ENCODE peak calls at places on chromosomes 6 and 20, in five cellular contexts. O is thoracic aorta, I is stomach, J is HCT116, M is tibial artery. B is an unnamed sample. For H3K4me1, the result is how much of the 10 kb centered on the place peaks cover.

GRCh38 chr20:6714202-6714800 is 53.2 kb upstream of the BMP2 start:
- DNase-seq in O (no peak), I (peak), J (no peak), M (no peak), B (no peak)

GRCh38 chr6:6918216-6918983 is 189.4 kb upstream of the RREB1 start:
- DNase-seq in O (no peak), I (no peak), J (peak), M (no peak), B (no peak)

GRCh38 chr6:77019081-77019480 is 444.2 kb downstream of the HTR1B start:
- DNase-seq in O (no peak), I (no peak), J (no peak), M (no peak), B (no peak)

GRCh38 chr6:63904844-63905243 is 269.2 kb downstream of the PHF3 start:
- DNase-seq in O (no peak), I (no peak), J (no peak), M (no peak), B (no peak)

GRCh38 chr20:24102749-24103148 is 114.2 kb upstream of the GGTLC1 start:
- DNase-seq in O (no peak), I (no peak), J (no peak), M (no peak), B (no peak)

GRCh38 chr6:28856617-28857000 is 67.2 kb downstream of the TRIM27 start:
- DNase-seq in O (no peak), I (no peak), J (no peak), M (no peak), B (no peak)

GRCh38 chr6:73722318-73723060 is 26.5 kb downstream of the CD109 start:
- DNase-seq in O (no peak), I (no peak), J (no peak), M (no peak), B (no peak)

GRCh38 chr20:50717974-50718761 is 13.2 kb upstream of the PARD6B start:
- DNase-seq in O (no peak), I (no peak), J (no peak), M (peak), B (no peak)

GRCh38 chr20:35240914-35241293 is 14.4 kb downstream of the MMP24 start:
- DNase-seq in O (no peak), I (no peak), J (no peak), M (no peak), B (no peak)

GRCh38 chr20:2451422-2451821 is 19.2 kb downstream of the SNRPB start:
- DNase-seq in O (no peak), I (no peak), J (no peak), M (no peak), B (no peak)

GRCh38 chr6:118761643-118762042 is 110.3 kb upstream of the CEP85L start:
- DNase-seq in O (no peak), I (no peak), J (no peak), M (no peak), B (no peak)

GRCh38 chr6:32148722-32149576 is 2.8 kb downstream of the PRRT1 start:
- DNase-seq in O (no peak), I (peak), J (no peak), M (no peak), B (peak)

GRCh38 chr6:30480536-30481156 is 8.7 kb upstream of the HLA-E start:
- DNase-seq in O (no peak), I (no peak), J (no peak), M (no peak), B (no peak)

GRCh38 chr20:18313410-18313809 is 25.1 kb downstream of the ZNF133 start:
- DNase-seq in O (no peak), I (no peak), J (no peak), M (no peak), B (no peak)

DNA sequence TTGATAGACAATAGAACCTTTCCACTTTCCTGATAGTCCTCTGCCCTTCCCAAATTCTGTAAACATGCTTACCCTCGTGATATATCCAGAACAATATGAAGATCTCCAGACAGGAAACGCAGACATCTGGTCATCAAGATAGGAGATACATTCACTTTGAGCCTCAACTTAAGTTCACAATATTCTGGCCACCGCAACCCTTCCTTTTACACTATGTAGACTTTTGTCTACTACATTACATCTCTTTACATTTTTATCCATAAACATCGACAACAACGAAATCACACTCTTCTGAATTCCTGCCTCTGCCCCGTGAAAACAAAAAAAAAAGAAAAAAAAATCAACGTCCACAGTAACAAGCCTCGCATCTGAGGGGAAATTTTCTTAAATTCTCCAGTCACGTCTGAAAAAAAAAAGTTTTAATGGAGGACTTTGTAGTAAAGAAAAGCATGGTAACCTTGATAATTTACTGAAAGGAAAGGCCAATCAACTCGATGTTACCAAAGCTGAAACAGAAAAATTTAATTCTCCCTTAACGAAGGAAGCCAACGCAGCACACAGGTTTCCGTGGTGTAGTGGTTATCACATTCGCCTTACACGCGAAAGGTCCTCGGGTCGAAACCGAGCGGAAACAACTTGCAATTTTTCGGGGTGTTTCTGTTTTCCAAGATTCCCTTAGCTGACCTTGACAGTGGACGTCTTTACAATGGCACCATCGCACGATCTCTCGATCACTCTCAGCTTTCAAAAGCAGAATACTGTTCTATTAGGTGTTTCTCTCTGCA is 21.8 kb downstream of the POM121L2 start:
- DNase-seq in O (no peak), I (no peak), J (no peak), M (no peak), B (no peak)
- H3K27ac ChIP-seq in O (no peak), I (no peak), J (no peak), M (no peak), B (no peak)

GRCh38 chr6:125818225-125818657 is 27.5 kb downstream of the NCOA7 start:
- DNase-seq in O (no peak), I (no peak), J (no peak), M (no peak), B (no peak)
- H3K4me3 ChIP-seq in O (peak), I (peak), J (no peak), M (no peak), B (no peak)

DNA sequence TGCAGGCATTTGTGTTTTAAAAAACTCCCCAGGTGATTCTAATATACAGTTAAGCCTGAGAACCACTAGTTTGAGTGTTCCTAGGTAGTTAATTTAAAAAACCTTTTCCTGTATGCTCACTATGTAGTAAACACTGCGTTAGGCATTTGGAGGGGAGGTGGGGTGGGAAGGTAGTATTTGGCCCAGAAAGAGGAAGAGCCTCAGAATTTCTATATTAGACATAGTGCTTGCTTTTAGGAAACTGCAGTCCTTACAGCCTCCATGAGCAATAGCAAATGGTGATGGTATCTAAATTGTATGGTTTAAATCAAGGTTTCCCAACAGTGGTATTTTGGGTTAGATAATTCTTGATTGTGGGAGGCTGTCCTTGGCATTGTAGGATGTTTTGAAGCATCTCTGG is 61.4 kb upstream of the RIPOR2 start:
- DNase-seq in O (no peak), I (no peak), J (no peak), M (no peak), B (no peak)
- H3K4me1 ChIP-seq in O (under half), I (under half), J (under half), M (under half), B (under half)

GRCh38 chr20:49684335-49684997 is 29.2 kb downstream of the B4GALT5 start:
- DNase-seq in O (no peak), I (no peak), J (no peak), M (no peak), B (peak)

GRCh38 chr20:49685161-49685601 is 28.5 kb downstream of the B4GALT5 start:
- DNase-seq in O (no peak), I (no peak), J (no peak), M (no peak), B (no peak)

GRCh38 chr20:49685809-49686208 is 27.9 kb downstream of the B4GALT5 start:
- DNase-seq in O (no peak), I (no peak), J (no peak), M (no peak), B (no peak)

GRCh38 chr20:49690899-49691620 is 22.6 kb downstream of the B4GALT5 start:
- DNase-seq in O (no peak), I (peak), J (peak), M (no peak), B (no peak)

DNA sequence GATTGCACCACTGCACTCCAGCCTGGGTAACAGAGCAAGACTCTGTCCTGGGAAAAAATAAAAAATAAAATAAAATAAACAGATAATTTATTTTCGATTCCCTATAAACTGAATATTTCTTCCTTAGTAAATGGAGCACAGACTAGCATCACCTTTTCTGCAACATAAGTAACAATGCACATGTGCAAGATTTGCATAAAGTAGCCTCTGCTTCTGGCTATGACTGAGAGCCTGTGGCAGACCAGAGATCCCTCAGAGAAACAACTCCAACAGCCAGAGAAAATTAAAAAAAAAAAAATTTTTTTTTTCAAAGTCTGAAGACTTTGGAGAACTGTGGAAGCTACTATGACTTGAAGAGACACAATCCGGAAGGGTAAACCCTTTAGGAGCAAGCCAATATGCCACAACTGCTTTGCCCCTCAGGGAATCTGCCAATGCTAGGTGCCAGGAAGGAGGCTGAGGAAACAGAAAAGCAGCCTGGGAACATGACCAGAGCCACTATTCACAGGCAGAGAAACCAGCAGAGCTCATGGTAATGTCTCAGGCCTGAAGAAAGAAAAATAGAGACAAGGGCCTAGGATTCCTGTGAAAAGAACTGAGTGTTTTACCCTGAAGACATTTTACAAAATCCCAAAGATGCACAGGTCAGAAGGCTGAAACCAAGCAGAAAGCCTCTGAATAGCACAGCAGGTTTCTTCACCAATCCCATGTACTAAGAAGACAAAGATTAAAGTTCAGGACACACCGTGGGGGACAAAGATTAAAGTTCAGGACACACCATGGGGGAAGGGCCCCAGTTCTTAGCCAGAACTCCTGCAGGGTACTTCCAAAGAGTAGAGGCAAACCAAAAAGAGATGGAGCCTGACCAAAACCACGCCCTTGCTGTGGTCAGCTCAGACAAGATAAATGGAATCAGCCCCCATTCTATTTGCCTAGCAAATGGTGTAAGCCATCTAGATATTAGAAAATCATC is 25.8 kb downstream of the B4GALT5 start:
- DNase-seq in O (no peak), I (no peak), J (no peak), M (no peak), B (no peak)
- H3K27ac ChIP-seq in O (peak), I (no peak), J (peak), M (peak), B (peak)

GRCh38 chr6:27205375-27206278 is 41.9 kb upstream of the PRSS16 start:
- DNase-seq in O (no peak), I (no peak), J (no peak), M (no peak), B (no peak)
- H3K4me3 ChIP-seq in O (no peak), I (no peak), J (no peak), M (no peak), B (no peak)

GRCh38 chr6:156850356-156850755 is 73.2 kb downstream of the ARID1B start:
- DNase-seq in O (no peak), I (no peak), J (no peak), M (no peak), B (no peak)
- H3K4me1 ChIP-seq in O (under half), I (half or more), J (under half), M (half or more), B (under half)

DNA sequence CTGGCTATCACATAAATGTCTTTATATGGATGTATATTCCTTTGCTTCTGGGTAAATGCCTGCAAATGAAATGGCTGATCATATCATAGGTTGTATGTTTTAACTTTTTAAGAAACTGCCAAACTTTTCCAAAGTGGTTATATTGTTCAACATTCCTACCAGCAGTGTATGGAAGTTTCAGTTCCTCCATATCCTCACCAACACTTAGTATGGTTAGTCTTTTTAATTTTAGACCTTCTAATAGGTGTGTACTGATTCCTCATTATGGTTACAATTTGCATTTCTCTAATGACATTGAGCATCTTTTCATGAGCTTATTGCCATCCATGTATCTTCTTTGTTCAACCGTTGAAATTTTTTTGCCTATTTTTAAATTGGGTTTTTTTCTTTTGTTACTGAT is 155.4 kb downstream of the ZFAND3 start:
- DNase-seq in O (no peak), I (no peak), J (no peak), M (no peak), B (no peak)
- H3K27ac ChIP-seq in O (no peak), I (no peak), J (no peak), M (no peak), B (no peak)

GRCh38 chr6:12030993-12031550 is 19.0 kb downstream of the HIVEP1 start:
- DNase-seq in O (no peak), I (no peak), J (no peak), M (no peak), B (no peak)
- H3K4me3 ChIP-seq in O (no peak), I (no peak), J (no peak), M (no peak), B (no peak)

B was measured in lung.